ENCODE peak calls at places on chromosome 17, in five cellular contexts. Z is AG10803, H is fibroblast of pulmonary artery, E is fibroblast of lung, G is endodermal cell. Y is an unnamed sample.

GRCh38 chr17:56824503-56824902 is 9.2 kb downstream of the C17orf67 start:
- DNase-seq in Z (peak), H (no peak), G (no peak), E (no peak), Y (no peak)

GRCh38 chr17:41959336-41960095 is 7.1 kb upstream of the CNP start:
- DNase-seq in G (peak), E (peak), H (peak), Z (peak), Y (peak)

GRCh38 chr17:3647251-3647650 is 10.7 kb downstream of the CTNS start:
- DNase-seq in E (no peak), Z (no peak), H (no peak), G (no peak), Y (no peak)

GRCh38 chr17:4004517-4005295 is 40.5 kb upstream of the ATP2A3 start:
- DNase-seq in G (peak), E (peak), H (peak), Z (no peak), Y (peak)

GRCh38 chr17:50902768-50903353 is 36.7 kb upstream of the TOB1 start:
- DNase-seq in Z (no peak), E (no peak), G (peak), H (no peak), Y (no peak)

GRCh38 chr17:12627776-12628491 is 37.8 kb upstream of the MYOCD start:
- DNase-seq in G (no peak), H (peak), E (peak), Z (peak), Y (peak)

GRCh38 chr17:28717578-28718316 is at the start of gene RAB34:
- DNase-seq in E (peak), G (peak), H (peak), Z (peak), Y (peak)

GRCh38 chr17:38632334-38632733 is 26.6 kb upstream of the SRCIN1 start:
- DNase-seq in G (peak), Z (no peak), H (no peak), E (no peak), Y (no peak)

GRCh38 chr17:80830020-80830780 is 161.4 kb upstream of the CHMP6 start:
- DNase-seq in G (no peak), E (no peak), Z (no peak), H (no peak), Y (no peak)

GRCh38 chr17:50290074-50290702 is 15.9 kb downstream of the TMEM92 start:
- DNase-seq in E (peak), Z (peak), G (peak), H (peak), Y (peak)

GRCh38 chr17:43553501-43554018 is 7.4 kb upstream of the ETV4 start:
- DNase-seq in Z (no peak), H (no peak), G (peak), E (no peak), Y (no peak)

GRCh38 chr17:59221159-59221847 is 992 bp downstream of the GDPD1 start:
- DNase-seq in E (no peak), H (peak), G (no peak), Z (no peak), Y (no peak)

GRCh38 chr17:27340990-27341595 is 47.2 kb downstream of the WSB1 start:
- DNase-seq in Z (no peak), G (peak), E (no peak), H (no peak), Y (no peak)

GRCh38 chr17:74670329-74670728 is 42.4 kb downstream of the CD300LF start:
- DNase-seq in H (no peak), G (no peak), E (no peak), Z (no peak), Y (no peak)

GRCh38 chr17:8375738-8376259 is 705 bp downstream of the KRABD2 start:
- DNase-seq in G (peak), Z (no peak), E (no peak), H (no peak), Y (peak)
- H3K4me3 ChIP-seq in G (peak), Z (peak), E (peak), H (peak), Y (peak)

DNA sequence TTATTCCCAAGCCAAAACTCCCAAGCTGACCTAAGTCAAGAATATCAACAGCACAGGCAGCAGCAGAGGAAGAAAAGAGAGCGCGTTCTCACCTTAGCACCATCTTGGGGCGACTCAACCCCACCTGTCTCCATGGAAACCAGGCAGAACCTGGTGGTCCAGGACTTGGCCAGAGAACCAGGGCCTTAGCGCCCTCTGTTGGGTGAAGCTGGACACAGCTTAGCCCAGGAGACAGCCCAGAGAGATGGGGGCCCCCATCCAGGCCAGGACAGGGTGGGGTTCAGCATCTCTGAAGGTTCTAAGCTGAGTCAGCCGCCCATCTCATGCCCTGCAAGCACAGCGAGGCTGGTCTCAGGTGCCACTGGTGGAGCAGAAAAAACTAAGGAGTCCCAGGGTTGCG is 60.1 kb upstream of the TMEM132E start:
- DNase-seq in E (no peak), G (peak), H (no peak), Z (no peak), Y (no peak)
- TF ChIP-seq CTCF in E (peak), G (peak), H (peak), Z (peak), Y (peak)

DNA sequence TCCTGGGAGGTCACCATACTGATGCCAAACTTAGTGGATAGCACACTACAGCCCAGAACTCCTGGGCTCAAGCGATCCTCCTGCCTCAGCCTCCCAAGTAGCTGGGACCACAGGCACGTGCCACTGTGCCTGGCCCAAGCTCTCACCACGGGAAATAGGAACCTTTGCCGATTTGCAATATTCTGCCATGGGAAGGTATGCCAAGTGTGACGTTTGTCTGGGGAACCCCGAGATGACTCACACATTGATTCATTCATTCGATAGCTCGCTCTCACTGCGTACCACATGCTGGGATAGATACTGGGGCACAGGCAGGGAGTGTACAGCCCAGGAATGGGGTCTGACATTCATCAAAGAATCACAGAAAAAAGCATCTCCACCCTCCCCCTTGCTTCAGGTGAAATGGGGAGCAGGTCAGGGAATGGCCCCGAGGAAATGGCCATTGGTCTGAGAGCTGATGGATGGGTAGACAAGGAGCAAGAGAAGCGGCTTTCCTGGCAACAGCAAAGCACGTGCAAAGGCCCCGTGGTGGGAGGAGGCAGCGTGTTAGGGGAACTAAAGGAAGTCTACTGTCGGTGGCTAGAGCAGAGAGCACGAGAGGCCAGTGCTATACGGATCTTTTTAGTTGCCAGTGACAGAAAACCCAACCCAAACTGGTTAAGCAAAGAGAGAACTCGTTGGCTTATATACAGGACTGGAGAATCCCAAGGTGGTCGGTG is 44.1 kb downstream of the DNAH17 start:
- DNase-seq in E (peak), G (peak), H (peak), Z (peak), Y (peak)
- H3K4me3 ChIP-seq in E (no peak), G (no peak), H (no peak), Z (no peak), Y (no peak)

GRCh38 chr17:66399441-66399840 is 97.0 kb downstream of the PRKCA start:
- DNase-seq in H (no peak), Z (no peak), E (no peak), G (no peak), Y (no peak)
- TF ChIP-seq CTCF in H (no peak), Z (no peak), E (no peak), G (no peak), Y (no peak)

DNA sequence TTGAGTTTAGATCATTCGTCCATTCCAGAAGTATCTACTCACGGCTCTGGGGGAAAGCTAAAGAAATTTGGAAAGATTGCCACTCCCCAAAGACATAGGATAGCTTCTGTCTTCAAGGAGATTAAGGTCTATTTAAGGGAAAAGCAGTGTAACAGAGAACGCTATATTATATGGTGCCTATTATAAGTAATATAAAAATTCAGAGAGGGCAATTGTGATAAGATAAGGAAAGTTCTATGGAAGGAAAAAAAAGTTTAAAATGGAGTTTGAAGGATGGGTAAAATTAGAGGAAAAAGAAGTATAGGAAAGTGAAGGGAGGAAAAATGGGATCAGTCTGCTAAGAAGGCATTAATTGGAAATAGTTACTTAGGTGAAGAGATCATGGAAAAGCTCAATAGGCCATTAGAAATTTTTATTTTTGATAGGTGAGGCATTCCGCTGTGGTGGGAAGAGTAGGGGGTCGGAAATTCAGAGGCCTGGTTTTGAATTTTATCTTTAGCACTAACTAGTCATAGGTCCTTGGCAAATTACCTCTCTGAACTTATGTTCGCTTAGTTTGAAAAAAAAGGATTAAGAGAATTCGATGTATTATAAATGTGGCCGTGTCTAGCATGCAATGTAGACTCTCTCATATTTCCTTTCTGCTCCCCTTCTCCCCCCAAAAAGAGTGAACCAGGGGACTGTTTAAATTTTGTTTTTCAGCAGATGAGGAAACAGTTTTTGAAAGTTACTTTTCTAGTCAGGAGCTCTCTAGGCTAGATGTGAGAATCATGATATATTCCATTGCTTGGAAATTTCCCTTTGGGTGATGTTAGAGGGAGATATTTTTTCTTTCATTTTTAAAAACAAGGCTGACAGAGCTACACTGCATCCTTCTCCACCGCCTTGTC is 882 bp upstream of the CDC27 start:
- DNase-seq in G (no peak), Z (no peak), E (no peak), H (no peak), Y (no peak)
- H3K4me3 ChIP-seq in G (peak), Z (peak), E (peak), H (peak), Y (peak)

Y was measured in fibroblast of the aortic adventitia.